ENCODE peak calls at places on chromosomes 1 and 21, in four cellular contexts. A is mesendoderm, H is IMR-90, I is neuronal stem cell. D is an unnamed sample.
A peak's percentile ranks its signal among the peaks of the same experiment; 100 is the strongest.

GRCh38 chr21:42258150-42258884 is 39.4 kb downstream of the ABCG1 start:
- DNase-seq in H (peak; percentile 32), I (peak; percentile 57), A (peak; percentile 76), D (peak; percentile 18)

GRCh38 chr1:32759521-32759980 is 57.0 kb upstream of the SYNC start:
- DNase-seq in I (no peak), H (no peak), A (peak; percentile 68), D (no peak)

GRCh38 chr1:8189931-8190483 is 127.9 kb upstream of the SLC45A1 start:
- DNase-seq in A (no peak), I (no peak), H (peak; percentile 67), D (no peak)

GRCh38 chr1:117346206-117346928 is 20.9 kb upstream of the MAN1A2 start:
- DNase-seq in A (peak; percentile 33), I (no peak), H (peak; percentile 57), D (no peak)

GRCh38 chr21:33362044-33362555 is 37.3 kb downstream of the IFNAR1 start:
- DNase-seq in A (peak; percentile 54), H (no peak), I (no peak), D (no peak)

GRCh38 chr1:211893260-211893659 is 62.7 kb upstream of the LPGAT1 start:
- DNase-seq in A (no peak), I (no peak), H (no peak), D (no peak)

GRCh38 chr1:194102607-194103006 is 916.2 kb upstream of the B3GALT2 start:
- DNase-seq in H (peak; percentile 4), I (no peak), A (peak; percentile 39), D (no peak)

GRCh38 chr21:42503711-42504110 is 7.7 kb upstream of the RSPH1 start:
- DNase-seq in A (no peak), I (no peak), H (no peak), D (no peak)

GRCh38 chr1:51664412-51665240 is 47.7 kb downstream of the OSBPL9 start:
- DNase-seq in A (no peak), I (no peak), H (peak; percentile 73), D (peak; percentile 84)

GRCh38 chr1:183019860-183020259 is 3.4 kb upstream of the LAMC1 start:
- DNase-seq in H (peak; percentile 63), A (peak; percentile 65), I (no peak), D (no peak)

GRCh38 chr1:214401666-214402065 is 120.7 kb downstream of the SMYD2 start:
- DNase-seq in A (no peak), H (no peak), I (no peak), D (peak; percentile 41)

GRCh38 chr1:54971317-54971791 is 9.1 kb upstream of the TMEM61 start:
- DNase-seq in I (no peak), A (no peak), H (peak; percentile 35), D (no peak)

GRCh38 chr1:208240698-208241355 is 3.4 kb downstream of the PLXNA2 start:
- DNase-seq in H (no peak), A (no peak), I (no peak), D (no peak)

GRCh38 chr1:228318823-228319241 is 87.8 kb downstream of the TRIM11 start:
- DNase-seq in A (no peak), H (no peak), I (no peak), D (no peak)

GRCh38 chr1:56376188-56376984 is 203.0 kb downstream of the PLPP3 start:
- DNase-seq in H (peak; percentile 31), I (no peak), A (peak; percentile 88), D (no peak)

GRCh38 chr21:35149698-35150097 is 100.6 kb upstream of the RUNX1 start:
- DNase-seq in H (peak; percentile 39), I (no peak), A (no peak), D (peak; percentile 52)

GRCh38 chr1:24861821-24862727 is 68.0 kb downstream of the RUNX3 start:
- DNase-seq in I (no peak), H (no peak), A (no peak), D (no peak)

GRCh38 chr1:110634455-110635281 is 28.5 kb upstream of the KCNA2 start:
- DNase-seq in I (no peak), H (peak; percentile 76), A (no peak), D (no peak)

GRCh38 chr21:43842742-43843141 is 22.3 kb upstream of the AGPAT3 start:
- DNase-seq in I (no peak), H (no peak), A (no peak), D (peak; percentile 14)

GRCh38 chr21:44485254-44485793 is 30.0 kb downstream of the LRRC3 start:
- DNase-seq in I (peak; percentile 29), A (peak; percentile 88), H (peak; percentile 8), D (peak; percentile 74)

GRCh38 chr1:65467536-65467935 is 47.1 kb downstream of the LEPR start:
- DNase-seq in I (peak; percentile 53), H (peak; percentile 58), A (peak; percentile 91), D (peak; percentile 90)

GRCh38 chr1:8671313-8671917 is 146.0 kb downstream of the RERE start:
- DNase-seq in A (peak; percentile 81), I (peak; percentile 32), H (peak; percentile 84), D (peak; percentile 82)

GRCh38 chr21:33443174-33443573 is 36.6 kb downstream of the TMEM50B start:
- DNase-seq in A (no peak), I (no peak), H (no peak), D (no peak)

GRCh38 chr1:32538887-32539583 is at the start of gene ZBTB8A:
- DNase-seq in A (peak; percentile 77), H (peak; percentile 52), I (peak; percentile 44), D (peak; percentile 76)

GRCh38 chr1:21490774-21491482 is 18.3 kb upstream of the ALPL start:
- DNase-seq in I (no peak), H (peak; percentile 64), A (peak; percentile 78), D (peak; percentile 82)

GRCh38 chr1:208183977-208184901 is 59.9 kb downstream of the PLXNA2 start:
- DNase-seq in H (peak; percentile 40), A (no peak), I (no peak), D (peak; percentile 64)

GRCh38 chr1:23343246-23344110 is 606 bp downstream of the HNRNPR start:
- DNase-seq in H (peak; percentile 82), A (peak; percentile 88), I (no peak), D (peak; percentile 87)

GRCh38 chr21:9837946-9838801 is 683.2 kb upstream of the TPTE start:
- DNase-seq in A (no peak), H (no peak), I (no peak), D (no peak)

GRCh38 chr21:45098867-45099266 is 24.5 kb downstream of the ADARB1 start:
- DNase-seq in I (no peak), H (no peak), A (peak; percentile 40), D (peak; percentile 33)

GRCh38 chr1:50156241-50157010 is 47.7 kb downstream of the ELAVL4 start:
- DNase-seq in I (no peak), A (peak; percentile 56), H (no peak), D (no peak)

GRCh38 chr1:153805042-153805745 is 30.0 kb downstream of the SLC27A3 start:
- DNase-seq in A (no peak), H (peak; percentile 92), I (no peak), D (peak; percentile 75)

GRCh38 chr1:25501235-25502058 is 42.0 kb upstream of the LDLRAP1 start:
- DNase-seq in I (no peak), A (peak; percentile 89), H (peak; percentile 89), D (peak; percentile 87)

GRCh38 chr1:18948048-18948912 is 8.2 kb downstream of the IFFO2 start:
- DNase-seq in A (no peak), H (no peak), I (no peak), D (peak; percentile 69)

GRCh38 chr1:85555867-85556577 is 24.5 kb upstream of the CCN1 start:
- DNase-seq in H (no peak), I (no peak), A (no peak), D (peak; percentile 15)

GRCh38 chr1:7402548-7402850 is 368.6 kb upstream of the VAMP3 start:
- DNase-seq in A (no peak), I (no peak), H (no peak), D (peak; percentile 41)

GRCh38 chr21:40210251-40210650 is 343.0 kb downstream of the PCP4 start:
- DNase-seq in I (no peak), A (no peak), H (no peak), D (no peak)

GRCh38 chr21:36705679-36706481 is 7.0 kb downstream of the SIM2 start:
- DNase-seq in A (peak; percentile 66), H (no peak), I (peak; percentile 30), D (no peak)

GRCh38 chr1:78676347-78676982 is 26.8 kb downstream of the IFI44 start:
- DNase-seq in I (peak; percentile 51), H (peak; percentile 78), A (peak; percentile 49), D (peak; percentile 64)

DNA sequence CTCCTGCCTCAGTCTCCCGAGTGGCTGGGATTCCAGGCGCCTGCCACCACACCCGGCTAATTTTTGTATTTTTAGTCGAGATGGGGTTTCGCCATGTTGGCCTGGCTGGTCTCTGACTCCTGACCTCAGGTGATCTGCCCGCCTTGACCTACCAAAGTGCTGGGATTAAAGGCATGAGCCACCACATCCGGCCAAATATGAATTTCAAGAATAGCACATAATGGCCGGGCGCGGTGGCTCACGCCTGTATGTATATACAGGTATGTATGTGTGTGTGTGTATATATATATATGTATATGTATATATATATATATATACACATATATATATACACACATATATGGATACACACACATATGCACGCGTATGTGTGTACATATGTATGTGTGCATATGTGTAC is 95.2 kb downstream of the ZP4 start:
- DNase-seq in A (no peak), H (no peak), I (no peak), D (no peak)
- H3K9ac ChIP-seq in A (no peak overlapping the region), H (no peak overlapping the region), I (no peak overlapping the region), D (no peak overlapping the region)

GRCh38 chr1:161164901-161165620 is 1.2 kb upstream of the PPOX start:
- DNase-seq in I (no peak), H (no peak), A (no peak), D (no peak)
- H4K8ac ChIP-seq in I (no peak overlapping the region), H (no peak overlapping the region), A (no peak overlapping the region), D (no peak overlapping the region)

DNA sequence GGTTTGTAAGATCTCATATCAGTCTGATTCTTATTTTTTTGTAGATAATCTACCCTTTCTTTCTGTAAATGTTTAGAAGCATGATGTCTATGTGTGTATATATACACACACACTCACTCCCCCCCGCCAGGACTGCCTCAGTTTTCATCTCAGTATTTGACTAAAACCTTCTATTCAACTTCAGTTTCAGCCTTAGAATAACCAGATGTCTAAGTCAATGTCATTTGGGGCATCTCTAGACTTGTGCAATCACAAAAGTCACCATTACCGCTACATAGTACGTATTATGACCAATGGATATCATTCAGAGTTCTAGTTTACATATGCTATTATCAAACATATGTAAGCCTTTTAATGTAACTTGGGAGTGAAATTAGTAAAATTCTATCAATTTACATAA is 53.3 kb upstream of the BOLA1 start:
- DNase-seq in A (no peak), I (no peak), H (no peak), D (peak; percentile 2)
- H3K9ac ChIP-seq in A (peak overlapping the region; percentile 44), I (no peak overlapping the region), H (no peak overlapping the region), D (peak overlapping the region; percentile 96)

DNA sequence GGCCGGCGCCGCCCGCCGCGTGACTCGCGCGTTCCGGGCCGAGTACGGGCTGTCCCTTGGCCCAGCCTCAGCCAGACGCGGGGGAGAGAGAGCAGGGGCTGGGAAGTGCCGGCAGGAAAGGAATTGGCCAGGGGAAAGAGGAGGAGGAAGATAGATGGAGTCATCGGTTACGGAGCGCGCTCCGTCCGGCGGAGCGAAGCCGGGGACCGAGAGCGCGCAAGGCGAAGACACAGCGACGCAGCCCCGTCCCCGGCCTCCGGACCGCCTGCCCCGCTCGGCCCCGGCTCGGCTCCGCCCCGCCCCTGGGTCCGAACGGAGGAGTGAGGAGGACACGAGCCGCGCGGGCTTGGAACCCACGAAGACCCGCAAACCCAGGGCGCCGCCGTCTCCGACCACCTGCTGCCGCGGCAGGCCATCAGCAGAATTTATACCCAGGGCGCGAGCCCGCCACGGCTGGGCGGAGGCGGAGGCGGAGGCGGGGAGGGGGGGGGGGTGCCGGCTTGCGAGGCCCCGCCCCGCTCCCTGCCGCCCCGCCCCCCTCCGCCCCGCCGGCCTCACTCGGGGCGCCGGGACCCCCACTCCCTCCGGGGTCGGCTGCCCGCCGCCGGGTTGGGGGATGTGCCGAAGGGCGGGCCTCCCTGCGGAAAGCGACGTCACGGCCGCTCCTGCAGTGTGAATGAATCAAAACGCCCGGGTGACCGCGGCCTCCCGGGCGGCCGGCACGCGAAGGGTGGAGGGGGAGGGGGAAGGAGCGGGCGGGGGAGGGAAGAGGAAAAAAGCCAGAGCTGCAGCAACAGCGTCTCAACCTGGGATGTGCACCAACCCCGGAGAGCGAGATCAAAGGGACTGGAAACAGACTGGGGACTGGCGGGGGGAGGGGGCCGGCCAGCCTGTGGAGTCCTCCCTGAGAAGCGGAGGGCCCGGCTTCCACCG is at the start of gene LHX4:
- DNase-seq in I (no peak), A (peak; percentile 90), H (no peak), D (peak; percentile 38)
- H4K8ac ChIP-seq in I (no peak within 1 kb of the TSS), A (no peak within 1 kb of the TSS), H (no peak within 1 kb of the TSS), D (no peak within 1 kb of the TSS)